ENCODE peak calls at places on chromosomes 16 and 17, in eight cellular contexts. F is AG08395; M is NCI-H524; H is naive thymus-derived CD8-positive, alpha-beta T cell; D is colonic mucosa; E is T-helper 1 cell; I is upper lobe of right lung; R is GM12865. W is an unnamed sample.

GRCh38 chr17:71237903-71238538 is 882.8 kb upstream of the SOX9 start:
- DNase-seq in F (peak), H (no peak), E (no peak), D (no peak), M (peak), I (no peak), R (no peak), W (no peak)

GRCh38 chr17:72434991-72435618 is 314.3 kb downstream of the SOX9 start:
- DNase-seq in H (no peak), I (no peak), M (no peak), R (no peak), E (no peak), F (no peak), D (no peak), W (no peak)

GRCh38 chr16:3948378-3948995 is 68.0 kb upstream of the CREBBP start:
- DNase-seq in F (no peak), M (no peak), H (no peak), R (no peak), E (no peak), I (peak), D (no peak), W (no peak)

GRCh38 chr17:36085710-36086268 is 4.2 kb downstream of the CCL3 start:
- DNase-seq in E (peak), I (no peak), D (no peak), M (no peak), H (no peak), R (peak), F (no peak), W (no peak)

GRCh38 chr16:72637306-72637705 is 410.6 kb downstream of the ZFHX3 start:
- DNase-seq in H (no peak), R (no peak), F (peak), E (no peak), I (no peak), M (no peak), D (no peak), W (no peak)

GRCh38 chr17:32503251-32504165 is 16.7 kb downstream of the CDK5R1 start:
- DNase-seq in F (peak), D (no peak), E (peak), M (peak), I (peak), H (no peak), R (peak), W (no peak)

GRCh38 chr16:53018834-53019416 is 33.8 kb downstream of the CHD9NB start:
- DNase-seq in R (no peak), E (no peak), F (no peak), M (no peak), I (no peak), H (no peak), D (no peak), W (no peak)

GRCh38 chr16:102060-102855 is 24.2 kb downstream of the MPG start:
- DNase-seq in F (no peak), D (no peak), R (no peak), I (no peak), M (no peak), E (no peak), H (no peak), W (no peak)

GRCh38 chr17:61240851-61241468 is 158.7 kb upstream of the TBX2 start:
- DNase-seq in D (no peak), M (no peak), R (no peak), I (no peak), F (no peak), H (no peak), E (no peak), W (no peak)

GRCh38 chr16:67055712-67056487 is 27.0 kb downstream of the CBFB start:
- DNase-seq in F (peak), E (peak), R (peak), H (no peak), D (no peak), M (no peak), I (no peak), W (no peak)

W was measured in left lung.